ENCODE peak calls at places on chromosome 9, in ten cellular contexts. Y, F, Q, E, G, Z, L, O, C and K are unnamed samples.

GRCh38 chr9:129880654-129881546 is 45.6 kb downstream of the USP20 start:
- DNase-seq in E (no peak), Y (no peak), C (no peak), O (no peak), Z (no peak), G (peak; percentile 49), L (no peak), Q (no peak), F (no peak), K (no peak)

GRCh38 chr9:114906922-114907571 is 23.3 kb downstream of the TNFSF8 start:
- DNase-seq in C (peak; percentile 74), E (no peak), G (no peak), Q (no peak), O (no peak), F (no peak), Y (peak; percentile 47), Z (no peak), L (no peak), K (no peak)

GRCh38 chr9:98383758-98384157 is 128.3 kb upstream of the TBC1D2 start:
- DNase-seq in G (no peak), F (no peak), Q (no peak), O (no peak), C (no peak), E (no peak), Z (no peak), L (no peak), Y (no peak), K (no peak)

GRCh38 chr9:99056876-99057664 is 47.8 kb upstream of the TGFBR1 start:
- DNase-seq in Q (no peak), O (no peak), G (no peak), C (no peak), Y (no peak), L (no peak), E (peak; percentile 19), F (no peak), Z (peak; percentile 90), K (no peak)

GRCh38 chr9:4328723-4329122 is 28.9 kb upstream of the GLIS3 start:
- DNase-seq in F (no peak), Y (no peak), Z (no peak), L (no peak), Q (no peak), C (no peak), O (no peak), G (no peak), E (no peak), K (no peak)

GRCh38 chr9:95629585-95629984 is 112.8 kb upstream of the PTCH1 start:
- DNase-seq in Q (no peak), O (no peak), Z (no peak), G (no peak), E (no peak), L (no peak), C (no peak), F (no peak), Y (no peak), K (no peak)

GRCh38 chr9:121954477-121955175 is 138.5 kb downstream of the TTLL11 start:
- DNase-seq in C (no peak), G (peak; percentile 78), F (no peak), L (peak; percentile 27), Q (peak; percentile 65), O (no peak), E (no peak), Z (no peak), Y (no peak), K (no peak)

GRCh38 chr9:26551451-26551850 is 341.2 kb downstream of the CAAP1 start:
- DNase-seq in Q (no peak), O (no peak), Y (no peak), Z (no peak), C (no peak), E (no peak), G (no peak), F (no peak), L (no peak), K (no peak)

GRCh38 chr9:121316852-121317373 is 49.0 kb downstream of the GSN start:
- DNase-seq in E (no peak), Y (no peak), F (no peak), L (no peak), C (no peak), Z (no peak), Q (peak; percentile 17), O (no peak), G (no peak), K (no peak)

GRCh38 chr9:3526903-3527652 is 1.3 kb upstream of the RFX3 start:
- DNase-seq in F (no peak), Y (no peak), E (peak; percentile 25), G (peak; percentile 47), Q (no peak), L (no peak), C (no peak), Z (no peak), O (peak; percentile 52), K (no peak)

GRCh38 chr9:120876842-120877240 is at the start of gene PHF19:
- DNase-seq in G (peak; percentile 70), Z (peak; percentile 37), O (no peak), F (no peak), L (peak; percentile 48), Y (no peak), C (no peak), Q (no peak), E (peak; percentile 62), K (no peak)

GRCh38 chr9:77999231-77999631 is 32.4 kb downstream of the GNAQ start:
- DNase-seq in E (no peak), G (no peak), Y (no peak), F (no peak), L (no peak), C (no peak), Z (no peak), O (no peak), Q (no peak), K (no peak)

GRCh38 chr9:1235650-1236401 is 185.7 kb downstream of the DMRT2 start:
- DNase-seq in Q (no peak), Z (no peak), L (no peak), O (no peak), C (no peak), Y (no peak), G (no peak), E (no peak), F (no peak), K (no peak)

GRCh38 chr9:116027096-116027495 is 126.5 kb upstream of the PAPPA start:
- DNase-seq in L (no peak), Q (no peak), F (no peak), O (no peak), Z (no peak), C (no peak), E (no peak), G (no peak), Y (no peak), K (no peak)

GRCh38 chr9:83405674-83406255 is 132.4 kb downstream of the FRMD3 start:
- DNase-seq in E (no peak), Y (no peak), L (no peak), G (no peak), Q (no peak), C (no peak), O (no peak), Z (no peak), F (no peak), K (no peak)

GRCh38 chr9:134472256-134472655 is 146.0 kb downstream of the RXRA start:
- DNase-seq in F (no peak), O (no peak), Z (no peak), G (no peak), Q (no peak), Y (no peak), L (no peak), E (no peak), C (no peak), K (no peak)

GRCh38 chr9:14535161-14535930 is 157.9 kb downstream of the ZDHHC21 start:
- DNase-seq in O (no peak), G (peak; percentile 48), L (peak; percentile 36), C (no peak), Z (no peak), F (no peak), Q (no peak), Y (no peak), E (no peak), K (no peak)

GRCh38 chr9:119050281-119050680 is 319.0 kb downstream of the BRINP1 start:
- DNase-seq in G (no peak), L (no peak), O (no peak), Q (no peak), Y (no peak), E (no peak), C (no peak), F (no peak), Z (no peak), K (no peak)

GRCh38 chr9:82012255-82012654 is 23.7 kb downstream of the SPATA31D1 start:
- DNase-seq in C (no peak), L (no peak), O (no peak), E (no peak), F (no peak), Z (no peak), Q (no peak), G (no peak), Y (no peak), K (no peak)

GRCh38 chr9:124849801-124850200 is 3.5 kb upstream of the WDR38 start:
- DNase-seq in Y (no peak), C (no peak), Q (no peak), E (no peak), Z (peak; percentile 65), L (no peak), G (no peak), O (no peak), F (no peak), K (no peak)

GRCh38 chr9:26462213-26462612 is 430.4 kb downstream of the CAAP1 start:
- DNase-seq in F (no peak), L (no peak), Q (no peak), C (no peak), E (no peak), Y (no peak), O (no peak), Z (no peak), G (no peak), K (no peak)

GRCh38 chr9:86766912-86767311 is 180.4 kb downstream of the GAS1 start:
- DNase-seq in Y (peak; percentile 79), Z (peak; percentile 28), O (no peak), C (no peak), F (no peak), G (no peak), Q (peak; percentile 33), L (no peak), E (no peak), K (no peak)

GRCh38 chr9:100160021-100160420 is 61.0 kb downstream of the INVS start:
- DNase-seq in G (no peak), O (no peak), Y (no peak), Z (no peak), F (no peak), L (no peak), E (no peak), Q (no peak), C (no peak), K (no peak)

GRCh38 chr9:38066167-38066906 is 2.7 kb downstream of the SHB start:
- DNase-seq in F (no peak), Z (no peak), C (no peak), E (no peak), G (no peak), Y (no peak), L (no peak), O (no peak), Q (no peak), K (no peak)

GRCh38 chr9:132588098-132588497 is 5.7 kb downstream of the BARHL1 start:
- DNase-seq in Q (no peak), F (no peak), Y (peak; percentile 59), Z (no peak), E (no peak), G (no peak), L (no peak), O (no peak), C (no peak), K (no peak)

GRCh38 chr9:112074250-112075008 is 100.7 kb downstream of the SUSD1 start:
- DNase-seq in Y (peak; percentile 51), O (peak; percentile 56), Q (peak; percentile 62), L (peak; percentile 23), G (peak; percentile 55), Z (peak; percentile 82), F (peak; percentile 46), C (peak; percentile 57), E (peak; percentile 72), K (no peak)

GRCh38 chr9:12666813-12667212 is 26.4 kb upstream of the TYRP1 start:
- DNase-seq in O (no peak), Y (no peak), L (no peak), G (no peak), E (no peak), Q (no peak), Z (no peak), F (no peak), C (no peak), K (no peak)